ENCODE peak calls at places on chromosomes 12 and 14, in five cellular contexts. O is OCI-LY7, I is psoas muscle, L is dorsolateral prefrontal cortex, J is neural crest cell. C is an unnamed sample.

GRCh38 chr12:10388611-10389010 is 1.2 kb downstream of the KLRK1 start:
- DNase-seq in O (no peak), I (no peak), L (no peak), J (no peak), C (no peak)

GRCh38 chr12:104859144-104859543 is 98.9 kb downstream of the SLC41A2 start:
- DNase-seq in O (no peak), I (no peak), L (no peak), J (no peak), C (no peak)

GRCh38 chr14:35406811-35407630 is 2.5 kb upstream of the NFKBIA start:
- DNase-seq in O (peak), I (no peak), L (no peak), J (no peak), C (no peak)

GRCh38 chr12:46657416-46658411 is 168.1 kb downstream of the SLC38A4 start:
- DNase-seq in O (no peak), I (no peak), L (no peak), J (no peak), C (no peak)

GRCh38 chr12:93002278-93003054 is 73.4 kb upstream of the EEA1 start:
- DNase-seq in O (no peak), I (peak), L (no peak), J (no peak), C (no peak)

GRCh38 chr12:19186722-19187661 is 57.5 kb downstream of the PLEKHA5 start:
- DNase-seq in O (peak), I (no peak), L (no peak), J (no peak), C (no peak)

GRCh38 chr14:61885203-61885961 is 123.2 kb downstream of the SNAPC1 start:
- DNase-seq in O (no peak), I (no peak), L (no peak), J (no peak), C (no peak)

GRCh38 chr14:101005447-101005846 is 101.9 kb upstream of the RTL1 start:
- DNase-seq in O (no peak), I (peak), L (no peak), J (no peak), C (no peak)

GRCh38 chr14:91229743-91230200 is 14.7 kb downstream of the GPR68 start:
- DNase-seq in O (peak), I (no peak), L (no peak), J (no peak), C (no peak)

DNA sequence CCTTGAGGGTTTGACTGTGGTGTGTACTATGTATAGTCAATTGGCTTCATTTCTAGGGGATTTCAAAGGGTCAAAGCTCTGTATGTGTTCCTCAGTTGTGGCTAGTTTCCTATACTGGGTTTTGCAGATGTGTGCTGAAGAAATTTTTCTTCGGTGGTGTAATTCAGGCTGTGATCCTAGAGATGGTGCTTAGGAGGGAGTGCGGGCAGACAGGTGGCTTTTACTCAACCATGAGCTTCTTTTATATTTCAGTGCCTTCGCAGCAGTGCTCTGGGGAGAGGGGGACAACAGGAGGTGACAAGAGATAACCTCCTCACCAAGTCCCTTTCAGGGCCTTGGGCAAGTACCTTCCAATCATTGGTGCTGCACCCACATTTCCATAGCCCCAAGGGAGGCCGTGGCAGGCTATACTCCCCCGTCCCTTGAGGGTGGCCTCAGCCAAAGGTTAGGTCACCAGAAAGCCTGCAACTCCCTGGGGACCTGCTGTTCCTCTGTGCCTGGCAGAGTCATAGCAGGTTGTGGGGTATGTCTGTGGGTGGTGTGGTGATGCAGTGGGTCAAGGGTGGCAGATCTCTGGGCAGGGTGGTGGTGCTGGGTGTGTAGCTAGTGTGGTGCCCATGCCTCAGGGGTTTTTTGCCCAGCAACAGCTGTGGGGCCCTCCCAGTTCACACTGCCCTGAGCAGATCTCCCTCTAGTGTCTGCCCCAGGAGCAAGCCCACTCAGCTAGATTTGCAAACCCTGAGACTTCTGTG is 37.0 kb upstream of the TMX1 start:
- DNase-seq in O (no peak), I (no peak), L (no peak), J (no peak), C (no peak)
- TF ChIP-seq CTCF in O (no peak), I (no peak), L (no peak), J (no peak), C (no peak)

GRCh38 chr12:2363836-2364565 is 311.2 kb downstream of the CACNA1C start:
- DNase-seq in O (no peak), I (no peak), L (no peak), J (no peak), C (no peak)

GRCh38 chr12:2359725-2360629 is 307.2 kb downstream of the CACNA1C start:
- DNase-seq in O (no peak), I (no peak), L (no peak), J (no peak), C (no peak)

GRCh38 chr12:2364566-2365165 is 311.9 kb downstream of the CACNA1C start:
- DNase-seq in O (no peak), I (no peak), L (no peak), J (no peak), C (no peak)

GRCh38 chr12:2358986-2359658 is 306.3 kb downstream of the CACNA1C start:
- DNase-seq in O (no peak), I (no peak), L (no peak), J (no peak), C (no peak)

GRCh38 chr12:2360630-2361170 is 307.9 kb downstream of the CACNA1C start:
- DNase-seq in O (no peak), I (no peak), L (no peak), J (no peak), C (no peak)
- TF ChIP-seq CTCF in O (peak), I (no peak), L (peak), J (peak), C (peak)

GRCh38 chr14:89956294-89957009 is 725 bp downstream of the TDP1 start:
- DNase-seq in O (peak), I (peak), L (no peak), J (peak), C (peak)

GRCh38 chr14:89955022-89955414 is 488 bp upstream of the EFCAB11 start:
- DNase-seq in O (no peak), I (no peak), L (no peak), J (no peak), C (no peak)

GRCh38 chr14:89954045-89955021 is at the start of gene EFCAB11:
- DNase-seq in O (peak), I (peak), L (peak), J (peak), C (peak)

GRCh38 chr14:89953602-89954001 is 928 bp downstream of the EFCAB11 start:
- DNase-seq in O (no peak), I (no peak), L (no peak), J (no peak), C (no peak)

DNA sequence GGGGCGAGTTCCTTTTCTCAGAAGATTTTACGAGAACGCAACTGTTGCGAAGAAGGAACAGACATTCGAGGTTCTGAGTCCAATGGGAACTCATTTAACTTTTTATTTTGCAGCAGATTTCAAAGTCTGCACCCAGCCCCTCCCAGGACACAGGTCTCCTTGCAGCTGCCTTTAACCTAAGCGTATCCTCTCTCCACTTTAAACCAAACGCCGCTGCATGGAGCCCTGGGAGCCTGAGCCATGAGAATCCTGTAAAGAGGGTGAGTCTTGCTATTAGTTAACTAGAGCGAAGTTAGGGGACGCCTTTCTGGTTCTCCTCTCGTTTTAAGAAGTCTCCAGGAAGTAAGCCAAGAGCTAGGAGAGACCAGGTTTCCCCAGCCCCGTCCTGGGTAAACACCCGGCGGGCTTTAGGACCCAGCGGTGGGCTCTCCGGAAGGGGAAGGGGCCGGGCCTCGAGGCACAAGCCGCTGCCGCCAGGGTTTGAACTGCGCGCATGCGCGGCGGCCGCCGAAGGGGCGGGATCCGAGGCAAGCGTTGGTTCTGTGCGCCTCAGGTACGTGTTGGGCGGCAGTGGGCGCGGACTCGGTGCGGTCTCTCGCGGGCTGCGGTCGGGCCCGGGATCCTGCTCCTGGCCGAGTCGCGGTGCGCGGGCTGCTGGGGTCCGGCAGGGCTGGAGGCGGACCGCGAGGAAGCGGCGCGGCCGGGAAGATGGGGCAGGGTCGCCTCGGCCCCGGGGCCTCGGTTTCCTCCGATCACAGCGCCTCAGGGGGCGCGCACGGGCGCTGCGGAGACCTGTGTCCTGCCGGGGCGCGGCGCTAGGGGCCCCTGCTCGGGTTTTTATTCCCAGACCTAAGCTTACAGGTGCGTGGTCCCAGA is at the start of gene TDP1:
- DNase-seq in O (peak), I (peak), L (peak), J (peak), C (peak)
- TF ChIP-seq CTCF in O (peak), I (peak), L (peak), J (peak), C (no peak)

GRCh38 chr14:105487986-105488777 is 1.5 kb downstream of the CRIP1 start:
- DNase-seq in O (no peak), I (peak), L (no peak), J (no peak), C (no peak)
- TF ChIP-seq CTCF in O (no peak), I (no peak), L (no peak), J (no peak), C (no peak)

GRCh38 chr12:111288771-111289170 is 80.1 kb downstream of the PHETA1 start:
- DNase-seq in O (no peak), I (no peak), L (no peak), J (no peak), C (no peak)
- TF ChIP-seq CTCF in O (no peak), I (no peak), L (no peak), J (no peak), C (no peak)

GRCh38 chr12:108821407-108822397 is 35.7 kb downstream of the SSH1 start:
- DNase-seq in O (no peak), I (no peak), L (no peak), J (no peak), C (no peak)
- TF ChIP-seq CTCF in O (no peak), I (no peak), L (no peak), J (no peak), C (no peak)

GRCh38 chr12:24012528-24012927 is 63.1 kb upstream of the SOX5 start:
- DNase-seq in O (no peak), I (no peak), L (no peak), J (no peak), C (no peak)
- TF ChIP-seq CTCF in O (no peak), I (no peak), L (no peak), J (no peak), C (no peak)

DNA sequence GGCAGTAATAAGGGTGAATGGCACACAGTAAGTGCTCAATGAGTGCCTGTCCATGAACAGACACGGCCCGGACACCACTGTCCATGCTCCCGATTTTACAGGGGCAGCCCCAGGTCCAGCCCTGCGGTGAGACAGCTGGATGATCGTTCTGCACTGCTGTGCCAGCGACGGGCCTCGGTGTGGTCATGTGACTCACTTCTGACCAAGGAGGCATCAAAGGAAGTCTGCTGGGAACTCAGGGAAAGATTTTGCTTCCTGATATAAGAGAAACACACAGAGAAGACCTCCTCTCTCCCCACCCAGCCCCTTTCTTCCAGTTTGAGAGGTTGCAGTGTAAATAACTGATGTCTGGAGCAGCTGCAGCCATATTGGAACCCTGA is 126.6 kb downstream of the SCARB1 start:
- DNase-seq in O (no peak), I (no peak), L (no peak), J (no peak), C (no peak)
- TF ChIP-seq CTCF in O (no peak), I (no peak), L (no peak), J (no peak), C (no peak)

DNA sequence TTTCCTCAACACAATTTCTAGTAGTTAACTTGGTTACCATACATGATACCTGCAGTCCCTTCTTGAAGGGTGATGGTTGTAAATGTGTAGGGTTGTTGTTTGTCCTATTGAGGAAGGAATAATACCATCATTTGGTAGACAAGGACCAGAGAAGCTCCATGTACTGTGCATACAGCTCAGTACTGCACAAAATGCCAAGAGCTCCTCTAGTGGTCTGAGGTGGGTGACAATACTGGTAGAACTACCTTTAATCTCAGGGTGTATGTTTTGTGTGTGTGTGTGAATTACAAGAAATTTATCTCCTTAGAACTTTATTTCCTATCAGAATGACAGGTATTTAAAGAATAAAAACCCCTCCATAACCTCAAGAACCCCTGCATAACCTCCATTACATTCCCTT is 575.3 kb downstream of the TMTC2 start:
- DNase-seq in O (no peak), I (no peak), L (no peak), J (no peak), C (no peak)
- TF ChIP-seq CTCF in O (peak), I (no peak), L (no peak), J (peak), C (no peak)